ENCODE peak calls at places on chromosomes 16 and 17, in seven cellular contexts. R, L, X, F, J, Z and Q are unnamed samples.

GRCh38 chr17:2844386-2844785 is 48.1 kb downstream of the RAP1GAP2 start:
- DNase-seq in R (no peak), L (no peak), X (no peak), F (no peak), J (no peak), Z (no peak), Q (no peak)

GRCh38 chr16:60684002-60684401 is 1352.2 kb downstream of the CDH8 start:
- DNase-seq in R (no peak), L (no peak), X (no peak), F (no peak), J (no peak), Z (no peak), Q (no peak)

GRCh38 chr16:71421911-71422310 is 19.9 kb downstream of the TLE7 start:
- DNase-seq in R (no peak), L (no peak), X (no peak), F (peak; percentile 58), J (no peak), Z (peak; percentile 27), Q (no peak)

GRCh38 chr17:38693700-38694329 is 11.3 kb upstream of the MLLT6 start:
- DNase-seq in R (peak; percentile 71), L (no peak), X (peak; percentile 38), F (peak; percentile 48), J (no peak), Z (peak; percentile 76), Q (no peak)

GRCh38 chr17:35345926-35346771 is 27.3 kb downstream of the SLFN11 start:
- DNase-seq in R (peak; percentile 30), L (no peak), X (peak; percentile 72), F (no peak), J (peak; percentile 45), Z (peak; percentile 54), Q (no peak)

GRCh38 chr17:36935681-36936454 is 1.4 kb upstream of the LHX1 start:
- DNase-seq in R (no peak), L (no peak), X (no peak), F (no peak), J (no peak), Z (no peak), Q (no peak)

GRCh38 chr16:4401094-4401501 is 15.3 kb downstream of the CORO7 start:
- DNase-seq in R (no peak), L (no peak), X (no peak), F (no peak), J (no peak), Z (no peak), Q (no peak)

GRCh38 chr16:82156761-82157654 is 13.0 kb downstream of the MPHOSPH6 start:
- DNase-seq in R (no peak), L (no peak), X (no peak), F (no peak), J (no peak), Z (no peak), Q (no peak)

GRCh38 chr16:81652798-81653505 is 126.1 kb upstream of the PLCG2 start:
- DNase-seq in R (no peak), L (no peak), X (no peak), F (no peak), J (no peak), Z (peak; percentile 34), Q (no peak)

GRCh38 chr17:73625975-73626706 is 18.1 kb downstream of the SDK2 start:
- DNase-seq in R (no peak), L (no peak), X (no peak), F (no peak), J (no peak), Z (no peak), Q (no peak)

GRCh38 chr16:2826591-2827480 is 3.3 kb upstream of the ZG16B start:
- DNase-seq in R (no peak), L (no peak), X (no peak), F (no peak), J (no peak), Z (peak; percentile 8), Q (no peak)

GRCh38 chr16:4373909-4374742 is 2.5 kb downstream of the VASN start:
- DNase-seq in R (peak; percentile 83), L (no peak), X (peak; percentile 62), F (no peak), J (no peak), Z (peak; percentile 64), Q (no peak)

GRCh38 chr17:234163-235047 is 53.0 kb upstream of the DOC2B start:
- DNase-seq in R (no peak), L (no peak), X (no peak), F (no peak), J (peak; percentile 46), Z (peak; percentile 21), Q (no peak)

GRCh38 chr16:87487361-87487924 is 5.4 kb downstream of the ZCCHC14 start:
- DNase-seq in R (peak; percentile 79), L (peak; percentile 15), X (peak; percentile 75), F (peak; percentile 97), J (no peak), Z (peak; percentile 85), Q (no peak)

GRCh38 chr17:73713136-73713535 is 68.9 kb upstream of the SDK2 start:
- DNase-seq in R (no peak), L (no peak), X (no peak), F (no peak), J (no peak), Z (no peak), Q (no peak)

GRCh38 chr16:48607056-48607825 is 2.7 kb downstream of the N4BP1 start:
- DNase-seq in R (peak; percentile 76), L (no peak), X (peak; percentile 86), F (no peak), J (no peak), Z (peak; percentile 66), Q (no peak)

GRCh38 chr16:21638573-21638975 is 13.8 kb downstream of the IGSF6 start:
- DNase-seq in R (no peak), L (no peak), X (no peak), F (peak; percentile 91), J (no peak), Z (no peak), Q (no peak)

GRCh38 chr16:58509256-58510096 is 5.8 kb upstream of the SETD6 start:
- DNase-seq in R (peak; percentile 22), L (no peak), X (no peak), F (no peak), J (no peak), Z (no peak), Q (no peak)

GRCh38 chr16:154223-155030 is 2.0 kb downstream of the HBZ start:
- DNase-seq in R (peak; percentile 29), L (no peak), X (no peak), F (no peak), J (peak; percentile 50), Z (peak; percentile 27), Q (no peak)

GRCh38 chr17:1485311-1485747 is 7.2 kb downstream of the MYO1C start:
- DNase-seq in R (peak; percentile 39), L (no peak), X (peak; percentile 37), F (peak; percentile 12), J (peak; percentile 26), Z (peak; percentile 60), Q (no peak)

GRCh38 chr16:26281681-26282080 is 589.9 kb downstream of the HS3ST4 start:
- DNase-seq in R (no peak), L (no peak), X (no peak), F (no peak), J (no peak), Z (no peak), Q (no peak)

GRCh38 chr17:81200695-81201580 is 21.8 kb downstream of the CEP131 start:
- DNase-seq in R (peak; percentile 79), L (no peak), X (peak; percentile 61), F (peak; percentile 62), J (peak; percentile 76), Z (peak; percentile 60), Q (peak; percentile 62)

GRCh38 chr17:81199482-81199830 is 23.3 kb downstream of the CEP131 start:
- DNase-seq in R (no peak), L (no peak), X (no peak), F (no peak), J (no peak), Z (no peak), Q (no peak)

GRCh38 chr17:81198826-81199481 is 23.8 kb downstream of the CEP131 start:
- DNase-seq in R (no peak), L (no peak), X (no peak), F (no peak), J (no peak), Z (no peak), Q (no peak)

GRCh38 chr17:81202318-81202717 is 20.4 kb downstream of the CEP131 start:
- DNase-seq in R (no peak), L (no peak), X (no peak), F (no peak), J (no peak), Z (no peak), Q (no peak)

DNA sequence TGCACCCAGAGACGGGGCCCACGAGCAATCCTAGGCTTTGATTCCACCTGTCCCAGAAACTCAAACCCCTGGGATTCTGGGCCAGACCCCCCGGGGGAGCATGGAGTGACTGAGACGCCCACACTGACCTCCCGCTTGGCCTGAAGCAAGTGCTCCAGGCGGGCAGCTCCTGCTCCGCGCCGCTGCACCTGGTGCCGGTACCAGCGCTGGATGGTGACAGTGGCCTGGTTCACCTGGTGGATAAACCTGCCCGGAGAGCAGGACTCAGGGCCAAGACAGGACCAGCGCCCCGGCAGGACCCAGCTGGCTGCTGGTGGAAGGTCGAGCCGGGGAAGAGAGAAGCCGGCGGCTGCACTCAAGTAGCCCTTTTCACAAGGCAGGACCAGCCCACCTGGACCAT is 22.6 kb downstream of the CEP131 start:
- DNase-seq in R (no peak), L (no peak), X (no peak), F (no peak), J (no peak), Z (no peak), Q (no peak)
- TF ChIP-seq POLR2AphosphoS5 in R (no peak), L (no peak), X (no peak), F (no peak), J (no peak), Z (no peak), Q (no peak)

DNA sequence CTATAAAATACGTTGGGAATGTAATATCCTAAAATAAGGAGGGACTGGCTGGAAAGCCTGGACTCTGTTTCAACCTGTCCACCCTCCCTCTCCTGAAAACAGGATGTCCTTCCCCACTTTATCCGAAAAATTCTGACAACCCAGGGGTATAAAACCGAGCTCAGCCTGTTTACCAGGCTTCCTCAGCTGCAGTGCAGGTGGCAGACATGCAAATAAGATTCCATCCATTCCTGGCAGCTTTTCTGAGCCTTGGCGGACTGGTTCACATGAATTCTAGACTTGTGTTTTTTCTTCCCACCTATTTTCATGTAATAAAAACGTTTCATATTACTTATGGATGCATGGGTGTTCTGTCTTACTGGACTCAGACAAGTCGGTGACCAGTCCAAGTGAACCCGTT is 479.3 kb downstream of the KCNJ18 start:
- DNase-seq in R (no peak), L (no peak), X (no peak), F (no peak), J (no peak), Z (no peak), Q (no peak)
- TF ChIP-seq POLR2A in R (no peak), L (no peak), X (no peak), F (no peak), J (no peak), Z (no peak), Q (no peak)

GRCh38 chr16:67504190-67505021 is 21.1 kb upstream of the AGRP start:
- DNase-seq in R (no peak), L (no peak), X (peak; percentile 78), F (peak; percentile 56), J (no peak), Z (peak; percentile 68), Q (peak; percentile 57)
- TF ChIP-seq POLR2AphosphoS5 in R (no peak), L (no peak), X (peak; percentile 78), F (no peak), J (no peak), Z (no peak), Q (no peak)

GRCh38 chr17:74987909-74988711 is 678 bp downstream of the CDR2L start:
- DNase-seq in R (peak; percentile 74), L (no peak), X (peak; percentile 85), F (no peak), J (peak; percentile 84), Z (peak; percentile 78), Q (no peak)
- TF ChIP-seq POLR2A in R (no peak), L (no peak), X (no peak), F (no peak), J (peak; percentile 67), Z (peak; percentile 47), Q (no peak)